ENCODE peak calls at places on chromosomes 16 and 17, in eight cellular contexts. O, E, H, F, D, I, V and U are unnamed samples.

GRCh38 chr17:81684442-81684911 is 666 bp downstream of the HGS start:
- DNase-seq in O (peak; percentile 74), E (no peak), H (peak; percentile 23), F (no peak), D (peak; percentile 41), I (peak; percentile 94), V (no peak), U (no peak)

GRCh38 chr17:69558796-69559195 is 144.3 kb downstream of the MAP2K6 start:
- DNase-seq in O (no peak), E (no peak), H (no peak), F (no peak), D (no peak), I (no peak), V (no peak), U (no peak)

GRCh38 chr17:41695954-41696720 is 7.5 kb downstream of the EIF1 start:
- DNase-seq in O (no peak), E (no peak), H (peak; percentile 73), F (no peak), D (peak; percentile 91), I (peak; percentile 88), V (no peak), U (no peak)

GRCh38 chr17:64373722-64374121 is 16.9 kb downstream of the PECAM1 start:
- DNase-seq in O (no peak), E (no peak), H (no peak), F (no peak), D (no peak), I (no peak), V (no peak), U (no peak)

GRCh38 chr17:55897301-55897700 is 146.4 kb downstream of the PCTP start:
- DNase-seq in O (peak; percentile 63), E (no peak), H (no peak), F (no peak), D (no peak), I (no peak), V (no peak), U (peak; percentile 95)

GRCh38 chr16:7839568-7839967 is 506.9 kb downstream of the RBFOX1 start:
- DNase-seq in O (no peak), E (no peak), H (no peak), F (no peak), D (peak; percentile 55), I (no peak), V (no peak), U (no peak)

GRCh38 chr17:8976638-8977037 is 11.1 kb upstream of the PIK3R5 start:
- DNase-seq in O (no peak), E (no peak), H (no peak), F (no peak), D (no peak), I (no peak), V (no peak), U (no peak)

GRCh38 chr16:24848065-24848464 is 2.3 kb downstream of the SLC5A11 start:
- DNase-seq in O (no peak), E (no peak), H (no peak), F (no peak), D (no peak), I (peak; percentile 78), V (no peak), U (peak; percentile 37)

GRCh38 chr17:1067282-1067956 is 70.5 kb downstream of the TIMM22 start:
- DNase-seq in O (no peak), E (no peak), H (no peak), F (peak; percentile 40), D (no peak), I (no peak), V (no peak), U (no peak)

GRCh38 chr16:51851111-51851510 is 695.8 kb downstream of the TOX3 start:
- DNase-seq in O (no peak), E (no peak), H (no peak), F (no peak), D (no peak), I (no peak), V (no peak), U (no peak)

GRCh38 chr16:67115649-67116048 is 5.9 kb downstream of the PHAF1 start:
- DNase-seq in O (no peak), E (peak; percentile 71), H (no peak), F (no peak), D (no peak), I (peak; percentile 93), V (no peak), U (no peak)

GRCh38 chr17:18004901-18005305 is 32.2 kb downstream of the DRC3 start:
- DNase-seq in O (no peak), E (no peak), H (no peak), F (no peak), D (peak; percentile 42), I (no peak), V (no peak), U (no peak)

GRCh38 chr17:29113334-29113733 is 66.9 kb downstream of the MYO18A start:
- DNase-seq in O (no peak), E (no peak), H (no peak), F (no peak), D (peak; percentile 25), I (no peak), V (no peak), U (no peak)

GRCh38 chr17:21330436-21331160 is 45.6 kb upstream of the KCNJ12 start:
- DNase-seq in O (no peak), E (no peak), H (no peak), F (no peak), D (no peak), I (no peak), V (no peak), U (no peak)

GRCh38 chr17:8073627-8074485 is 13.7 kb downstream of the ALOX12B start:
- DNase-seq in O (peak; percentile 68), E (no peak), H (peak; percentile 89), F (peak; percentile 57), D (peak; percentile 91), I (peak; percentile 74), V (no peak), U (no peak)

GRCh38 chr17:67995568-67996191 is 589 bp downstream of the C17orf58 start:
- DNase-seq in O (no peak), E (no peak), H (peak; percentile 81), F (peak; percentile 38), D (peak; percentile 65), I (peak; percentile 45), V (no peak), U (no peak)

GRCh38 chr16:57042157-57043111 is 49.9 kb upstream of the CPNE2 start:
- DNase-seq in O (no peak), E (no peak), H (no peak), F (no peak), D (no peak), I (no peak), V (no peak), U (no peak)

GRCh38 chr17:81930142-81931125 is 2.9 kb upstream of the MAFG start:
- DNase-seq in O (no peak), E (no peak), H (no peak), F (peak; percentile 11), D (peak; percentile 33), I (peak; percentile 52), V (no peak), U (no peak)

GRCh38 chr16:30458561-30459394 is 13.1 kb upstream of the SEPHS2 start:
- DNase-seq in O (no peak), E (no peak), H (no peak), F (peak; percentile 38), D (no peak), I (no peak), V (no peak), U (no peak)

GRCh38 chr17:74408262-74408661 is 23.6 kb upstream of the GPRC5C start:
- DNase-seq in O (no peak), E (no peak), H (no peak), F (no peak), D (no peak), I (no peak), V (no peak), U (no peak)

GRCh38 chr16:85752511-85753420 is 1.9 kb upstream of the C16orf74 start:
- DNase-seq in O (no peak), E (no peak), H (peak; percentile 54), F (peak; percentile 30), D (peak; percentile 78), I (peak; percentile 49), V (no peak), U (no peak)

GRCh38 chr16:67393111-67393789 is at the start of gene TPPP3:
- DNase-seq in O (peak; percentile 91), E (no peak), H (peak; percentile 98), F (peak; percentile 92), D (peak; percentile 87), I (peak; percentile 94), V (peak; percentile 53), U (peak; percentile 91)

GRCh38 chr17:31497431-31497830 is 106.0 kb downstream of the RAB11FIP4 start:
- DNase-seq in O (no peak), E (no peak), H (no peak), F (no peak), D (no peak), I (no peak), V (no peak), U (no peak)

GRCh38 chr17:79937981-79938695 is 97.5 kb downstream of the TBC1D16 start:
- DNase-seq in O (no peak), E (no peak), H (peak; percentile 80), F (no peak), D (peak; percentile 73), I (peak; percentile 63), V (no peak), U (no peak)

DNA sequence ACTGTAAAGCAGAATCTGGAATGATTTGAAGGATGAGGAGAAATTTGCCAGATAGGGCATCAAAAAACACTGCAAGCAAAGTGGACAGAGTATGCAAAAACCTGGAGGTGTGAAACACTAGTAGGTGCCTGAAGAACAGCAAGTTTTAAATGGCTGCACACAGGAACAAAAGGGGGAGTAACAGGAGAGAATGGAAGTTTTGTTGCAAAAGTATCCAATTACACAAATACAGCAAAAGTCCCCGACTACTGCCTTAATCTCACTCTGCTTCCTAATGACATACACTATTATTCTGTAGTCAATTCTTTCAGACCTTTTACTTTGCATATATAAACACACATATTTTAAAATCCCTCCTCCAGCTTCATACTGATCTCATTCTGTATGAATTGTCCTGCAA is 1.5 kb downstream of the HEATR6 start:
- DNase-seq in O (no peak), E (no peak), H (no peak), F (no peak), D (peak; percentile 27), I (no peak), V (no peak), U (no peak)
- H3K4me3 ChIP-seq in O (no peak overlapping the region), E (no peak overlapping the region), H (peak overlapping the region; percentile 92), F (peak overlapping the region; percentile 79), D (peak overlapping the region; percentile 94), I (peak overlapping the region; percentile 74), V (no peak overlapping the region), U (no peak overlapping the region)

DNA sequence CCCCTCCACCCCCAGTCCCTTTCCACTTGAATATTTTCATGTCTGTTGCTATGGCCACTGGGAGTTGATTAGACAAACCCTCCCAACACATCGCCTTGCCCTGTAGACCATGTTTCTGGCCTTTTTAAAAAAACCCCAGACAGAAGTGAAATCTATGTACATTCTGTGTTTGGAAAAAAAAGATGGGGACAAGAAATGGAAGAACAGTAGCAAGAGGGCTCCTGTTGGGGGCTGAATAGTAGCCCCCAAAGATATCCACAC is 287.2 kb downstream of the SOX9 start:
- DNase-seq in O (no peak), E (no peak), H (no peak), F (no peak), D (no peak), I (no peak), V (no peak), U (no peak)
- H3K4me3 ChIP-seq in O (no peak overlapping the region), E (no peak overlapping the region), H (no peak overlapping the region), F (no peak overlapping the region), D (no peak overlapping the region), I (no peak overlapping the region), V (no peak overlapping the region), U (no peak overlapping the region)

GRCh38 chr16:1102921-1103648 is 7.0 kb upstream of the C1QTNF8 start:
- DNase-seq in O (peak; percentile 59), E (no peak), H (peak; percentile 93), F (peak; percentile 60), D (peak; percentile 79), I (peak; percentile 64), V (no peak), U (no peak)
- H3K4me3 ChIP-seq in O (no peak overlapping the region), E (no peak overlapping the region), H (no peak overlapping the region), F (peak overlapping the region; percentile 43), D (peak overlapping the region; percentile 72), I (no peak overlapping the region), V (peak overlapping the region; percentile 58), U (no peak overlapping the region)

GRCh38 chr17:42967925-42968324 is 3.7 kb upstream of the AARSD1 start:
- DNase-seq in O (no peak), E (no peak), H (no peak), F (no peak), D (no peak), I (no peak), V (no peak), U (no peak)
- H3K4me3 ChIP-seq in O (no peak overlapping the region), E (no peak overlapping the region), H (no peak overlapping the region), F (no peak overlapping the region), D (no peak overlapping the region), I (no peak overlapping the region), V (no peak overlapping the region), U (no peak overlapping the region)